ENCODE peak calls at places on chromosomes 5 and 9, in ten cellular contexts. L is PC-3; A is natural killer cell; U is activated naive CD4-positive, alpha-beta T cell treated with anti-CD3 and anti-CD28 coated beads, Interleukin-2, amount 50 U/mL, for 72 hours; M is T-helper 9 cell; C is type B pancreatic cell; Y is fibroblast of the conjunctiva; G is omental fat pad; H is cardiac fibroblast; P is anterior cingulate cortex. T is an unnamed sample.

GRCh38 chr9:76302947-76303550 is 91.2 kb downstream of the RFK start:
- DNase-seq in L (peak; percentile 39), A (no peak), U (no peak), M (no peak), C (no peak), Y (peak; percentile 56), G (no peak), H (peak; percentile 77), P (no peak), T (no peak)

GRCh38 chr5:60196382-60197113 is 303.0 kb upstream of the PDE4D start:
- DNase-seq in L (peak; percentile 96), A (no peak), U (no peak), M (no peak), C (no peak), Y (peak; percentile 92), G (peak; percentile 29), H (peak; percentile 85), P (peak; percentile 56), T (no peak)

GRCh38 chr5:36177715-36178556 is 26.0 kb downstream of the SKP2 start:
- DNase-seq in L (peak; percentile 58), A (no peak), U (no peak), M (no peak), C (no peak), Y (peak; percentile 37), G (no peak), H (peak; percentile 79), P (no peak), T (no peak)

GRCh38 chr9:7055201-7055903 is 297.6 kb downstream of the KDM4C start:
- DNase-seq in L (no peak), A (no peak), U (no peak), M (no peak), C (no peak), Y (no peak), G (no peak), H (no peak), P (no peak), T (no peak)

GRCh38 chr5:73067213-73067612 is 53.2 kb upstream of the TMEM171 start:
- DNase-seq in L (no peak), A (no peak), U (no peak), M (no peak), C (no peak), Y (no peak), G (no peak), H (no peak), P (no peak), T (no peak)

GRCh38 chr9:125529589-125530515 is 177.2 kb downstream of the MAPKAP1 start:
- DNase-seq in L (no peak), A (no peak), U (no peak), M (no peak), C (no peak), Y (no peak), G (no peak), H (no peak), P (no peak), T (no peak)

GRCh38 chr9:119091074-119091473 is 278.2 kb downstream of the BRINP1 start:
- DNase-seq in L (no peak), A (no peak), U (no peak), M (no peak), C (no peak), Y (no peak), G (no peak), H (no peak), P (no peak), T (no peak)

GRCh38 chr9:109319072-109319630 is 1.7 kb downstream of the EPB41L4B start:
- DNase-seq in L (peak; percentile 49), A (no peak), U (no peak), M (no peak), C (no peak), Y (no peak), G (no peak), H (no peak), P (no peak), T (peak; percentile 4)

GRCh38 chr5:140966293-140967225 is at the start of gene PCDHAC2:
- DNase-seq in L (peak; percentile 60), A (no peak), U (no peak), M (no peak), C (no peak), Y (no peak), G (no peak), H (peak; percentile 26), P (peak; percentile 71), T (no peak)

GRCh38 chr9:10130061-10130675 is 482.6 kb downstream of the PTPRD start:
- DNase-seq in L (no peak), A (no peak), U (no peak), M (no peak), C (no peak), Y (no peak), G (no peak), H (no peak), P (no peak), T (no peak)

GRCh38 chr5:134905246-134905996 is 490 bp downstream of the PCBD2 start:
- DNase-seq in L (peak; percentile 70), A (peak; percentile 55), U (no peak), M (peak; percentile 48), C (no peak), Y (peak; percentile 68), G (peak; percentile 25), H (peak; percentile 81), P (peak; percentile 57), T (peak; percentile 73)

GRCh38 chr9:32722704-32723103 is 60.6 kb upstream of the TMEM215 start:
- DNase-seq in L (no peak), A (no peak), U (no peak), M (no peak), C (no peak), Y (no peak), G (no peak), H (no peak), P (no peak), T (no peak)

GRCh38 chr5:33257807-33258491 is 182.8 kb upstream of the TARS1 start:
- DNase-seq in L (peak; percentile 79), A (no peak), U (no peak), M (no peak), C (no peak), Y (peak; percentile 72), G (no peak), H (peak; percentile 76), P (no peak), T (no peak)

GRCh38 chr9:130461218-130461630 is 16.5 kb downstream of the ASS1 start:
- DNase-seq in L (peak; percentile 60), A (peak; percentile 66), U (peak; percentile 61), M (peak; percentile 77), C (no peak), Y (no peak), G (peak; percentile 55), H (peak; percentile 48), P (peak; percentile 47), T (peak; percentile 15)

GRCh38 chr5:33369470-33370134 is 71.2 kb upstream of the TARS1 start:
- DNase-seq in L (no peak), A (no peak), U (no peak), M (no peak), C (no peak), Y (no peak), G (no peak), H (peak; percentile 51), P (no peak), T (no peak)

GRCh38 chr9:86754581-86754980 is 192.7 kb downstream of the GAS1 start:
- DNase-seq in L (no peak), A (no peak), U (no peak), M (no peak), C (no peak), Y (no peak), G (no peak), H (no peak), P (no peak), T (no peak)

GRCh38 chr5:96293966-96294886 is 138.8 kb downstream of the PCSK1 start:
- DNase-seq in L (peak; percentile 61), A (no peak), U (no peak), M (no peak), C (no peak), Y (no peak), G (no peak), H (peak; percentile 13), P (no peak), T (no peak)

GRCh38 chr5:8363133-8363532 is 494.2 kb downstream of the MTRR start:
- DNase-seq in L (peak; percentile 99), A (no peak), U (no peak), M (no peak), C (no peak), Y (no peak), G (no peak), H (no peak), P (no peak), T (no peak)

GRCh38 chr5:145260670-145261069 is 574.5 kb downstream of the PRELID2 start:
- DNase-seq in L (no peak), A (no peak), U (no peak), M (no peak), C (no peak), Y (no peak), G (no peak), H (no peak), P (no peak), T (no peak)